ENCODE peak calls at places on chromosome 21, in nine cellular contexts. Z is heart left ventricle; R is upper lobe of right lung; S is GM23338; U is CD8-positive, alpha-beta T cell; H is colonic mucosa; A is thoracic aorta; X is tibial nerve; L is WERI-Rb-1. E is an unnamed sample. For H3K27me3, the result is how much of the 10 kb centered on the place peaks cover.

GRCh38 chr21:31248598-31248997 is 95.5 kb downstream of the TIAM1 start:
- DNase-seq in Z (no peak), R (no peak), S (no peak), U (no peak), H (no peak), A (no peak), X (no peak), L (no peak), E (no peak)

GRCh38 chr21:39863111-39863510 is 4.1 kb upstream of the PCP4 start:
- DNase-seq in Z (no peak), R (peak), S (no peak), U (no peak), H (peak), A (no peak), X (no peak), L (no peak), E (peak)

GRCh38 chr21:44920694-44921604 is at the start of gene ITGB2:
- DNase-seq in Z (no peak), R (peak), S (peak), U (peak), H (no peak), A (no peak), X (no peak), L (no peak), E (no peak)

GRCh38 chr21:36431252-36431651 is 46.1 kb downstream of the CHAF1B start:
- DNase-seq in Z (no peak), R (no peak), S (no peak), U (no peak), H (no peak), A (no peak), X (no peak), L (no peak), E (no peak)

GRCh38 chr21:37908691-37909090 is 7.6 kb downstream of the KCNJ6 start:
- DNase-seq in Z (no peak), R (no peak), S (no peak), U (no peak), H (no peak), A (no peak), X (no peak), L (no peak), E (no peak)

GRCh38 chr21:36657999-36658398 is 40.9 kb upstream of the SIM2 start:
- DNase-seq in Z (no peak), R (no peak), S (no peak), U (no peak), H (no peak), A (no peak), X (no peak), L (no peak), E (no peak)

GRCh38 chr21:31872072-31872451 is 758 bp upstream of the HUNK start:
- DNase-seq in Z (no peak), R (no peak), S (peak), U (no peak), H (no peak), A (no peak), X (no peak), L (no peak), E (no peak)

GRCh38 chr21:25895565-25896205 is 160.9 kb downstream of the GABPA start:
- DNase-seq in Z (no peak), R (no peak), S (peak), U (no peak), H (no peak), A (no peak), X (peak), L (peak), E (peak)

GRCh38 chr21:41834252-41834925 is 44.8 kb downstream of the PRDM15 start:
- DNase-seq in Z (no peak), R (peak), S (no peak), U (no peak), H (no peak), A (no peak), X (no peak), L (no peak), E (no peak)

GRCh38 chr21:41835711-41836154 is 43.4 kb downstream of the PRDM15 start:
- DNase-seq in Z (no peak), R (peak), S (no peak), U (no peak), H (no peak), A (no peak), X (no peak), L (no peak), E (no peak)

GRCh38 chr21:41833138-41834115 is 45.7 kb downstream of the PRDM15 start:
- DNase-seq in Z (no peak), R (peak), S (no peak), U (no peak), H (no peak), A (no peak), X (no peak), L (no peak), E (no peak)

GRCh38 chr21:41836166-41837015 is 42.8 kb downstream of the PRDM15 start:
- DNase-seq in Z (no peak), R (peak), S (no peak), U (no peak), H (no peak), A (no peak), X (no peak), L (no peak), E (no peak)

GRCh38 chr21:41834926-41835663 is 44.0 kb downstream of the PRDM15 start:
- DNase-seq in Z (no peak), R (peak), S (no peak), U (no peak), H (no peak), A (no peak), X (no peak), L (no peak), E (no peak)
- H3K4me3 ChIP-seq in Z (no peak), R (no peak), S (no peak), U (no peak), H (no peak), A (no peak), X (no peak), L (no peak), E (no peak)

DNA sequence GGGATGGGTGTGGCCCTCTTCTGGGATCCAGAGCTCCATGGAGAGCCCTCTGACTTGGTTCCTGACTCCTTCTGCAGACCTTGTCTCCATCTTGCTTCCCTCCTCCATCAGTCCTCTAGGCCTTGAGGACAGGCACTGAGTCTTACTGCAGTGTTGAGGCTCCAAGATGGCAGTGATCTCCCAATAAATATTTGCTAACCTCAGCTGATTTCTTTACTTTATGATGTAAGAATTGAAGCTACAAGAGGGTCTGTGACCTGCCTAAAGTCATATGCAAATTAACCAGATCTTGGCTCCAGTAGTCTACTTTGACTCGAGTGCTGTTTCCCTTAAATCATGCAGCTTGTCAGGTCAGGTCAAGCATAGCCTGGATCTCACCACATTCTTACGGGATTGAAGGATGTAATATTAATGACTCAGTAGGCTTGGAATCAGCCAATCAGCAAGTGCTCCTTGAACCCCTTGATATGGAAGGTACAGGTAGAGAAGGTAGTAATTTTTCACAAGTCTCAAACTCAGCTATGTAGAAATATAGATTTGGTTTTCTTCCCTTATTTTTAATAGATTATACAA is 93.0 kb downstream of the CLIC6 start:
- DNase-seq in Z (no peak), R (no peak), S (no peak), U (no peak), H (no peak), A (no peak), X (no peak), L (no peak), E (no peak)
- H3K27me3 ChIP-seq in Z (under half), R (under half), S (under half), U (under half), H (under half), A (under half), X (under half), L (half or more), E (under half)

DNA sequence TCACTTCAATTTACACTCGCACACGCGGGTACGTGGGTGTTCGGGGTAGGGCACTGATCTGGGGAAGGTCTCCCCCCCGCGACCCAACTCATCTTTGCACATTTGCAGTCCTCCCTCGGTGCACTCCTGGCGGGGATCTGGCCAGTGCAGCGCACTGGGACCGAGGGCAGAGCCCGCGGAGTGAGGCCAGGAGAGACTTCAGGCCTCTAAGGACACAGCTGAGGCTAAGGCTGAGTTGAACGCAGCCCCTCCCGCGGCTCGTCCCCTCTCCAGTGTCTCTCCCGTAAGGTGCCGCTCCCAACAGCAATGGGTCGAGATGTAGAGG is 939 bp upstream of the NCAM2 start:
- DNase-seq in Z (no peak), R (no peak), S (peak), U (no peak), H (no peak), A (no peak), X (no peak), L (no peak), E (no peak)
- H3K4me3 ChIP-seq in Z (peak), R (peak), S (peak), U (peak), H (peak), A (peak), X (peak), L (no peak), E (no peak)

GRCh38 chr21:33021667-33022066 is 4.1 kb upstream of the OLIG2 start:
- DNase-seq in Z (no peak), R (no peak), S (no peak), U (no peak), H (no peak), A (no peak), X (no peak), L (no peak), E (no peak)
- H3K27me3 ChIP-seq in Z (half or more), R (half or more), S (half or more), U (under half), H (half or more), A (under half), X (under half), L (under half), E (under half)

E was measured in SJCRH30.